ENCODE peak calls at places on chromosomes 11 and 22, in five cellular contexts. Z is IMR-90, P is spleen, A is HepG2, B is transverse colon. H is an unnamed sample. For H3K9me3, the result is how much of the 10 kb centered on the place peaks cover.

GRCh38 chr22:45884201-45885067 is 92.5 kb downstream of the WNT7B start:
- DNase-seq in B (no peak), P (peak), Z (no peak), A (no peak), H (peak)

GRCh38 chr11:96465537-96465936 is 75.7 kb downstream of the JRKL start:
- DNase-seq in B (no peak), P (no peak), Z (no peak), A (no peak), H (no peak)

GRCh38 chr11:70526116-70527045 is 128.1 kb downstream of the CTTN start:
- DNase-seq in B (no peak), P (peak), A (no peak), Z (no peak), H (peak)

GRCh38 chr22:37275622-37276021 is 6.7 kb upstream of the CYTH4 start:
- DNase-seq in B (no peak), P (no peak), Z (no peak), A (no peak), H (no peak)

GRCh38 chr11:67406969-67407699 is 3.3 kb downstream of the TBC1D10C start:
- DNase-seq in Z (no peak), B (no peak), P (peak), A (no peak), H (no peak)

GRCh38 chr11:85809881-85810280 is 1.1 kb downstream of the SYTL2 start:
- DNase-seq in B (peak), A (peak), P (no peak), Z (no peak), H (no peak)

GRCh38 chr11:70034740-70035365 is 43.3 kb upstream of the ANO1 start:
- DNase-seq in B (no peak), P (no peak), A (no peak), Z (no peak), H (peak)

GRCh38 chr11:109145287-109145686 is 276.7 kb upstream of the C11orf87 start:
- DNase-seq in A (no peak), Z (no peak), P (no peak), B (no peak), H (no peak)

GRCh38 chr11:130671801-130672700 is 223.6 kb downstream of the ADAMTS15 start:
- DNase-seq in B (peak), P (no peak), A (no peak), Z (peak), H (no peak)

GRCh38 chr22:44448271-44448780 is 49.7 kb downstream of the RTL6 start:
- DNase-seq in Z (peak), P (peak), A (no peak), B (peak), H (no peak)

GRCh38 chr11:128749986-128750385 is 56.1 kb downstream of the FLI1 start:
- DNase-seq in B (no peak), Z (no peak), A (no peak), P (no peak), H (no peak)

DNA sequence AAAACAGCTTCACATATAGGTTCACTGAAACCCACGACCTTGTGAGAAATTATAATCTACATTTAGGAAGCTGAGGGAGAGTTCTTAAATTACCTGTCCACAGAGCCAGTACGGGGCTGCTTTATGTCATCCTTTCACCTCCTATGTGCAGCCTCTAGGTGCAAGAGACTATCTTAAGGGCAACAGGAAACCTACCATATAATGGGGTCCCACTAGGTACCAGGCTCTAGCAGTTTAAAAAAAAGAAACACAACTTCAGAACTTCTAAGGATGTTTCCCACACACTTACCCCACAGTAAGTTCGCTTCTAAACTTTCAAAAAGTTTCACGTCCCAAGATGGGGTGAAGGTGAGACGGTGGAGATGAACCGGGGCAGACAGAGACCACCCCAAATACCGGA is 573 bp downstream of the STK33 start:
- DNase-seq in Z (no peak), P (no peak), B (no peak), A (no peak), H (no peak)
- H3K27ac ChIP-seq in Z (no peak), P (no peak), B (peak), A (no peak), H (no peak)

GRCh38 chr11:61842421-61842820 is 14.3 kb downstream of the FADS2 start:
- DNase-seq in B (no peak), Z (no peak), A (no peak), P (peak), H (no peak)
- H3K9me3 ChIP-seq in B (under half), Z (under half), A (under half), P (under half), H (under half)

DNA sequence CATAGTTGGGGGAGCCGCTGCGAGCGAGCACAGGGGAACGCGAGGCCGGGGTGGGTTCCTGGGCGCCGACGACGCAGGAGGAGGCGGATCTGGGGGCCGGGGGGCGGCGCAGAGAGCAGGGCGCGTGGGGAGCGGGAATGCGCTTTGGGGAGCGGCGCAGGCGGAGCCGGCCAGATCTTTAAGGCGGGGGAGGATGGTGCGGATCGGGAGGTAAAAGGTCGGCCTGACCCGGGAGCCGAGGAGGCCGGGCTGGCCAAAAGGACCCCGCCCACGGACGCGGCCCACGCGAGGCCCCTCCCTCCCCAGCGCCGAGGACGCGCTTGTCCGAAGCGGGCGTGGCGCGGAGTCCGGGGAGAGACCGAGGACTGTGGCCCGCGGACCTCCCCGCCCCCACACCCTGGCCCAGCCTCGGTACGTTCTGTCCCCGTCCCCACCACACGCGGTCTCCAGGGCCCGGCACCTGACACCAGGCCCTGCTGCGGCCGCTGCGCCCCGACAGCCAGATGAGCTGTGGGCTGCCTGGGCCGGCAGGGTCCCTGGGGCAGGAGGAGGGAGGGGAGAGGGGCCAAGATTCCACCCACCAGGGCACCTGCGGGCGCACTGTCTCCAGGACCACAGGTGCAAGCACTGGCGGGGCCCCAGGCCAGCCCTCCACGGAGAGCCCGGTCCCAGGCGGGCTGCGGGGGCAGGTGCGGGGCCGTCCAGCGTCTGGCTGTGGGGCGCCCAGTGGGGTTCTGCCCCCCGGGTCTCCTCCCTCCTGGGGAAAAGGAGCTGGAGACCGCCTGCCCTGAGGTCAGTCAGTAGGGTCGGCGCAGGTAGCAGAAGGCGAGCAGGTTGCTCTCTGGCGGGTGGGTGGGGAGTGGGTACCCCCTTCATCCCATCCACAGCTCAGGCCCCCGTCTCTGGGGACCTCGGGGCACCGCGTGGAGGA is 10.9 kb downstream of the PIM3 start:
- DNase-seq in Z (no peak), A (no peak), B (peak), P (peak), H (peak)
- TF ChIP-seq POLR2A in Z (peak), A (no peak), B (peak), P (no peak), H (peak)

GRCh38 chr11:112961751-112962747 is 829 bp downstream of the NCAM1 start:
- DNase-seq in P (peak), Z (no peak), B (peak), A (no peak), H (no peak)
- H3K27ac ChIP-seq in P (no peak), Z (no peak), B (peak), A (no peak), H (no peak)

DNA sequence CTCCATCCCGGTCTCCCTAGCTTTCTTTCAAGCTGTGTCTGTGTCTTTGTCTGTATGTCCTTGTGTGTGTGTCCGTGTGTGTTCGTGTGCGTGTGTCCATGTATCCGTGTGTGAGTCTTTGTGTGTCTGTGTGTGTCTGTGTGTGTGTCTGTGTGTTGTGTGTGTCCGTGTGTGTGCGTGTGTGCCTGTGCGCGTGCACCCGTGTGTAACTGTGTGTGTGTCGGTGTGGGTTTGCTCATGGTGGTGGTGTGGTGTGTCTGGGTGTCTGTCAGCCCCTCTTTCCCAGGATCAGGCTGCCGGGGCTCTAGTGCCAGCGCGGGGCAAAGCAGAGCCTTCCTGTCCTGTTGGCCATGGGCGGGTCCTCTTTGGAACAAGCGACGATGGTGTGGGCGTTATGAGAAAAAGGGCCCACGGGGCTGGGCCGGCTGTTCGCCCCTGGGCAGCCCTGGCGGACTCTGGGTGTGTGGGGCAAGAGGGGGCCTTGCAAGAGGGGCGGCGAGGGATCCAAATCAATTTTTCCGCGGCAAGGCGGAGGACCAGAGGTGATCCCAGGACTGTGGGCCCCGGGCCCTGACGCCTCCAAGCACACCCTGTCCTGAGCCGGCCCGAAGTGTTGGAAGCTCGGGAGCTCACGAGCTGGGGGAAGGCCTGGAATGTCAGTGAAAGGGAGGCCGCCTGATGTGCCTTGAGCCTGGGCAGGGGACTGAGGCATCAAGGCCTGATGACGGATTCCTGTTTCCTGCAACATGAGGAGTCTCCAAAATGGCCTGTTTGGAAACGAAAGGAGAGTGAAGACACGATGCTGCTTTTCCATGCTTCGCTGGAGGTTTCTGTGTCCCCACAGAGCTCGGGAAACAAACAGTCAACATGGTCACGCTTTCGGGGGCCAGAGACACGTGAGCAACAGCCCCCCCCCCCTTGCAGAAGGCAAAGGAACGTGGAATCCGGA is 3929.2 kb upstream of the OR11H1 start:
- DNase-seq in Z (no peak), A (no peak), B (no peak), P (peak), H (no peak)
- H3K9me3 ChIP-seq in Z (under half), A (half or more), B (under half), P (under half), H (under half)

DNA sequence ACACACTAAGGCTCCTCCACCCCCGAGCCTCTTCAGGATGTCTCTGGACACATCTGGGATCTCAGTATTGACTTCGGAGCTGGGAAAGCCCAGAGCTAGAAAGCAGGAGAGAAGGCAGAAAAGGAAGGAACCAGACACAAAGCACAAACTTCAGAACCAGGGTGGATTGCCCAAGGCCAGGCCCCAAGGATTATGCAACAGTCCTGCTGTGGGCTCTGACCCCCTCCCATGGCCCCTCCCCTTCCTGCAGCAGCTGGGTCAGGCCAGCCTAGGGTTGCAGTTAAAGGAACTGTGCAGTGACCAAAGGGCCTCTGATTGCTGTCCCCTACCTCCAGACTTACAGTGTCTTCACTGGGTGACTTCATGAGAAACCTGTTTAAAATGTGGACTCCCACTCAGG is 5.3 kb downstream of the KCNE3 start:
- DNase-seq in B (peak), P (peak), A (peak), Z (no peak), H (peak)
- TF ChIP-seq POLR2A in B (peak), P (no peak), A (no peak), Z (no peak), H (no peak)

GRCh38 chr11:99240192-99241030 is 219.7 kb downstream of the CNTN5 start:
- DNase-seq in B (no peak), Z (no peak), P (no peak), A (no peak), H (no peak)
- H3K27ac ChIP-seq in B (no peak), Z (no peak), P (no peak), A (no peak), H (peak)

H was measured in right lobe of liver.